ENCODE peak calls at places on chromosome 17, in eight cellular contexts. E is GM19239; T is cardiac muscle cell; Q is endodermal cell; W is heart left ventricle; G is substantia nigra; B is activated effector memory CD4-positive, alpha-beta T cell treated with Interleukin-2 at 50 U/mL for 16 hours; R is HTR-8/SVneo. U is an unnamed sample.

GRCh38 chr17:1561420-1562177 is 993 bp downstream of the PITPNA start:
- DNase-seq in E (no peak), T (peak), Q (peak), W (no peak), G (peak), B (peak), R (peak), U (no peak)

GRCh38 chr17:8406174-8406573 is 8.5 kb upstream of the RNF222 start:
- DNase-seq in E (no peak), T (no peak), Q (no peak), W (no peak), G (no peak), B (no peak), R (no peak), U (no peak)

GRCh38 chr17:65562206-65562531 is 721 bp upstream of the AXIN2 start:
- DNase-seq in E (no peak), T (no peak), Q (no peak), W (no peak), G (no peak), B (no peak), R (no peak), U (no peak)

GRCh38 chr17:65559802-65560627 is 1.4 kb downstream of the AXIN2 start:
- DNase-seq in E (no peak), T (peak), Q (peak), W (peak), G (peak), B (peak), R (peak), U (no peak)

GRCh38 chr17:19268611-19269010 is 31.4 kb downstream of the EPN2 start:
- DNase-seq in E (no peak), T (no peak), Q (no peak), W (peak), G (no peak), B (no peak), R (no peak), U (no peak)

GRCh38 chr17:19415806-19416775 is 5.1 kb downstream of the RNF112 start:
- DNase-seq in E (no peak), T (no peak), Q (peak), W (no peak), G (no peak), B (no peak), R (no peak), U (peak)

GRCh38 chr17:56262854-56263253 is 109.6 kb downstream of the ANKFN1 start:
- DNase-seq in E (no peak), T (no peak), Q (no peak), W (no peak), G (no peak), B (no peak), R (no peak), U (no peak)

GRCh38 chr17:67491009-67491677 is 114.1 kb downstream of the PITPNC1 start:
- DNase-seq in E (no peak), T (peak), Q (peak), W (peak), G (peak), B (no peak), R (peak), U (no peak)

GRCh38 chr17:60592750-60593149 is 7.2 kb upstream of the PPM1D start:
- DNase-seq in E (no peak), T (no peak), Q (no peak), W (no peak), G (no peak), B (no peak), R (no peak), U (no peak)

GRCh38 chr17:34652001-34652400 is 72.6 kb downstream of the TMEM132E start:
- DNase-seq in E (no peak), T (no peak), Q (peak), W (no peak), G (no peak), B (no peak), R (no peak), U (no peak)

GRCh38 chr17:6374761-6375312 is 60.1 kb downstream of the AIPL1 start:
- DNase-seq in E (no peak), T (peak), Q (peak), W (no peak), G (no peak), B (no peak), R (peak), U (no peak)

GRCh38 chr17:2174471-2175293 is 119.8 kb downstream of the HIC1 start:
- DNase-seq in E (no peak), T (peak), Q (no peak), W (peak), G (no peak), B (no peak), R (peak), U (no peak)

GRCh38 chr17:63516910-63517824 is 6.0 kb upstream of the KCNH6 start:
- DNase-seq in E (no peak), T (peak), Q (no peak), W (no peak), G (no peak), B (no peak), R (peak), U (no peak)

GRCh38 chr17:81991684-81992513 is 14.5 kb downstream of the ASPSCR1 start:
- DNase-seq in E (no peak), T (peak), Q (peak), W (peak), G (peak), B (no peak), R (no peak), U (peak)

GRCh38 chr17:10729334-10730193 is at the start of gene TMEM220:
- DNase-seq in E (peak), T (peak), Q (peak), W (peak), G (peak), B (no peak), R (no peak), U (peak)

GRCh38 chr17:17497845-17498520 is 1.8 kb upstream of the RASD1 start:
- DNase-seq in E (no peak), T (no peak), Q (no peak), W (peak), G (no peak), B (no peak), R (no peak), U (no peak)

GRCh38 chr17:49315974-49316570 is 46.0 kb downstream of the ZNF652 start:
- DNase-seq in E (no peak), T (no peak), Q (no peak), W (no peak), G (no peak), B (no peak), R (no peak), U (no peak)

GRCh38 chr17:38967290-38967738 is at the start of gene FBXO47:
- DNase-seq in E (peak), T (peak), Q (peak), W (peak), G (peak), B (peak), R (no peak), U (peak)